ENCODE peak calls at places on chromosomes 11 and 22, in eight cellular contexts. One of them, this sample, is unnamed.

GRCh38 chr11:115324569-115325432 is 179.4 kb downstream of the CADM1 start:
- DNase-seq in AG04450: peak
- DNase-seq in endodermal cell: peak
- DNase-seq in CD8-positive, alpha-beta T cell: no peak
- DNase-seq in colonic mucosa: peak
- DNase-seq in brain microvascular endothelial cell: peak
- DNase-seq in heart left ventricle: no peak
- DNase-seq in left lung: no peak
- DNase-seq in this sample: no peak

GRCh38 chr22:41481131-41481830 is 12.4 kb downstream of the ACO2 start:
- DNase-seq in AG04450: no peak
- DNase-seq in endodermal cell: no peak
- DNase-seq in CD8-positive, alpha-beta T cell: no peak
- DNase-seq in colonic mucosa: no peak
- DNase-seq in brain microvascular endothelial cell: peak
- DNase-seq in heart left ventricle: peak
- DNase-seq in left lung: no peak
- DNase-seq in this sample: peak

GRCh38 chr22:21067901-21068680 is 22.3 kb downstream of the LRRC74B start:
- DNase-seq in AG04450: no peak
- DNase-seq in endodermal cell: no peak
- DNase-seq in CD8-positive, alpha-beta T cell: no peak
- DNase-seq in colonic mucosa: no peak
- DNase-seq in brain microvascular endothelial cell: no peak
- DNase-seq in heart left ventricle: no peak
- DNase-seq in left lung: no peak
- DNase-seq in this sample: no peak

GRCh38 chr22:41587347-41587723 is 2.3 kb downstream of the PMM1 start:
- DNase-seq in AG04450: no peak
- DNase-seq in endodermal cell: no peak
- DNase-seq in CD8-positive, alpha-beta T cell: no peak
- DNase-seq in colonic mucosa: no peak
- DNase-seq in brain microvascular endothelial cell: no peak
- DNase-seq in heart left ventricle: no peak
- DNase-seq in left lung: no peak
- DNase-seq in this sample: no peak

GRCh38 chr11:19718976-19719375 is 6.3 kb downstream of the NAV2 start:
- DNase-seq in AG04450: no peak
- DNase-seq in endodermal cell: no peak
- DNase-seq in CD8-positive, alpha-beta T cell: no peak
- DNase-seq in colonic mucosa: no peak
- DNase-seq in brain microvascular endothelial cell: no peak
- DNase-seq in heart left ventricle: no peak
- DNase-seq in left lung: no peak
- DNase-seq in this sample: no peak

GRCh38 chr11:126072141-126072741 is 9.6 kb upstream of the CDON start:
- DNase-seq in AG04450: no peak
- DNase-seq in endodermal cell: no peak
- DNase-seq in CD8-positive, alpha-beta T cell: no peak
- DNase-seq in colonic mucosa: no peak
- DNase-seq in brain microvascular endothelial cell: no peak
- DNase-seq in heart left ventricle: no peak
- DNase-seq in left lung: no peak
- DNase-seq in this sample: no peak

GRCh38 chr22:38869663-38870062 is 2.4 kb downstream of the CBX6 start:
- DNase-seq in AG04450: no peak
- DNase-seq in endodermal cell: peak
- DNase-seq in CD8-positive, alpha-beta T cell: no peak
- DNase-seq in colonic mucosa: no peak
- DNase-seq in brain microvascular endothelial cell: no peak
- DNase-seq in heart left ventricle: no peak
- DNase-seq in left lung: no peak
- DNase-seq in this sample: no peak

GRCh38 chr11:97364047-97364446 is 974.2 kb downstream of the JRKL start:
- DNase-seq in AG04450: no peak
- DNase-seq in endodermal cell: no peak
- DNase-seq in CD8-positive, alpha-beta T cell: no peak
- DNase-seq in colonic mucosa: no peak
- DNase-seq in brain microvascular endothelial cell: no peak
- DNase-seq in heart left ventricle: no peak
- DNase-seq in left lung: no peak
- DNase-seq in this sample: no peak

GRCh38 chr11:1303196-1303821 is 6.1 kb downstream of the TOLLIP start:
- DNase-seq in AG04450: no peak
- DNase-seq in endodermal cell: peak
- DNase-seq in CD8-positive, alpha-beta T cell: no peak
- DNase-seq in colonic mucosa: no peak
- DNase-seq in brain microvascular endothelial cell: no peak
- DNase-seq in heart left ventricle: no peak
- DNase-seq in left lung: peak
- DNase-seq in this sample: no peak

GRCh38 chr22:50118557-50119168 is 28.9 kb downstream of the MOV10L1 start:
- DNase-seq in AG04450: peak
- DNase-seq in endodermal cell: no peak
- DNase-seq in CD8-positive, alpha-beta T cell: no peak
- DNase-seq in colonic mucosa: no peak
- DNase-seq in brain microvascular endothelial cell: peak
- DNase-seq in heart left ventricle: no peak
- DNase-seq in left lung: no peak
- DNase-seq in this sample: no peak

GRCh38 chr11:78313181-78313788 is 104.3 kb downstream of the GAB2 start:
- DNase-seq in AG04450: no peak
- DNase-seq in endodermal cell: no peak
- DNase-seq in CD8-positive, alpha-beta T cell: no peak
- DNase-seq in colonic mucosa: peak
- DNase-seq in brain microvascular endothelial cell: peak
- DNase-seq in heart left ventricle: no peak
- DNase-seq in left lung: no peak
- DNase-seq in this sample: no peak

GRCh38 chr11:78313898-78314297 is 103.7 kb downstream of the GAB2 start:
- DNase-seq in AG04450: no peak
- DNase-seq in endodermal cell: no peak
- DNase-seq in CD8-positive, alpha-beta T cell: no peak
- DNase-seq in colonic mucosa: peak
- DNase-seq in brain microvascular endothelial cell: no peak
- DNase-seq in heart left ventricle: no peak
- DNase-seq in left lung: no peak
- DNase-seq in this sample: no peak

GRCh38 chr11:78314753-78315152 is 102.9 kb downstream of the GAB2 start:
- DNase-seq in AG04450: no peak
- DNase-seq in endodermal cell: no peak
- DNase-seq in CD8-positive, alpha-beta T cell: no peak
- DNase-seq in colonic mucosa: no peak
- DNase-seq in brain microvascular endothelial cell: no peak
- DNase-seq in heart left ventricle: no peak
- DNase-seq in left lung: no peak
- DNase-seq in this sample: no peak

GRCh38 chr11:78312712-78313111 is 104.9 kb downstream of the GAB2 start:
- DNase-seq in AG04450: no peak
- DNase-seq in endodermal cell: no peak
- DNase-seq in CD8-positive, alpha-beta T cell: no peak
- DNase-seq in colonic mucosa: no peak
- DNase-seq in brain microvascular endothelial cell: no peak
- DNase-seq in heart left ventricle: no peak
- DNase-seq in left lung: no peak
- DNase-seq in this sample: no peak

GRCh38 chr11:78310500-78310909 is 107.1 kb downstream of the GAB2 start:
- DNase-seq in AG04450: no peak
- DNase-seq in endodermal cell: no peak
- DNase-seq in CD8-positive, alpha-beta T cell: no peak
- DNase-seq in colonic mucosa: peak
- DNase-seq in brain microvascular endothelial cell: peak
- DNase-seq in heart left ventricle: peak
- DNase-seq in left lung: no peak
- DNase-seq in this sample: peak
- H3K4me3 ChIP-seq in AG04450: no peak
- H3K4me3 ChIP-seq in endodermal cell: no peak
- H3K4me3 ChIP-seq in CD8-positive, alpha-beta T cell: no peak
- H3K4me3 ChIP-seq in colonic mucosa: no peak
- H3K4me3 ChIP-seq in brain microvascular endothelial cell: no peak
- H3K4me3 ChIP-seq in heart left ventricle: no peak
- H3K4me3 ChIP-seq in left lung: no peak
- H3K4me3 ChIP-seq in this sample: peak

DNA sequence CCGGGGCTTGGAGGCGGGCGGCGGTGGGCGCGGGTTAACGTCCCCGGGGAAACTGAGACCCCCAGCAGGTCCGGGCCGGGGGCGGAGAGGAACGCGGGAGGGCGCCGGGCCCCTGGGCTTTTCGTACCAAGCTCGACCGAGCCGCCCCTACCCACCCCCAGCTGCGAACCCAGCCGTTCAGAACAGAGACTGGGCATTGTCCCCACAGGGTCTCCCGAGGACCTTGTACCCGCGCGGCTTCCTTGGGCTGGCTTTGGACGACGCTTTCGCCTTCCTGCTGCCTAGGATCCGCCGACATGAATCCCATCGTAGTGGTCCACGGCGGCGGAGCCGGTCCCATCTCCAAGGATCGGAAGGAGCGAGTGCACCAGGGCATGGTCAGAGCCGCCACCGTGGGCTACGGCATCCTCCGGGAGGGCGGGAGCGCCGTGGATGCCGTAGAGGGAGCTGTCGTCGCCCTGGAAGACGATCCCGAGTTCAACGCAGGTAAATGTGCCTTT is 484 bp downstream of the ASRGL1 start:
- DNase-seq in AG04450: no peak
- DNase-seq in endodermal cell: peak
- DNase-seq in CD8-positive, alpha-beta T cell: peak
- DNase-seq in colonic mucosa: peak
- DNase-seq in brain microvascular endothelial cell: no peak
- DNase-seq in heart left ventricle: peak
- DNase-seq in left lung: peak
- DNase-seq in this sample: no peak
- H3K27ac ChIP-seq in AG04450: no peak
- H3K27ac ChIP-seq in endodermal cell: no peak
- H3K27ac ChIP-seq in CD8-positive, alpha-beta T cell: no peak
- H3K27ac ChIP-seq in colonic mucosa: peak
- H3K27ac ChIP-seq in brain microvascular endothelial cell: no peak
- H3K27ac ChIP-seq in heart left ventricle: no peak
- H3K27ac ChIP-seq in left lung: no peak
- H3K27ac ChIP-seq in this sample: peak

GRCh38 chr11:124762624-124763155 is 600 bp upstream of the ESAM start:
- DNase-seq in AG04450: no peak
- DNase-seq in endodermal cell: no peak
- DNase-seq in CD8-positive, alpha-beta T cell: no peak
- DNase-seq in colonic mucosa: peak
- DNase-seq in brain microvascular endothelial cell: no peak
- DNase-seq in heart left ventricle: no peak
- DNase-seq in left lung: peak
- DNase-seq in this sample: no peak

GRCh38 chr11:124760806-124761205 is 1.3 kb downstream of the ESAM start:
- DNase-seq in AG04450: no peak
- DNase-seq in endodermal cell: peak
- DNase-seq in CD8-positive, alpha-beta T cell: no peak
- DNase-seq in colonic mucosa: no peak
- DNase-seq in brain microvascular endothelial cell: no peak
- DNase-seq in heart left ventricle: no peak
- DNase-seq in left lung: no peak
- DNase-seq in this sample: no peak

GRCh38 chr11:124761301-124762021 is 629 bp downstream of the ESAM start:
- DNase-seq in AG04450: no peak
- DNase-seq in endodermal cell: peak
- DNase-seq in CD8-positive, alpha-beta T cell: no peak
- DNase-seq in colonic mucosa: no peak
- DNase-seq in brain microvascular endothelial cell: no peak
- DNase-seq in heart left ventricle: peak
- DNase-seq in left lung: no peak
- DNase-seq in this sample: no peak

GRCh38 chr11:124763156-124763947 is 1.3 kb upstream of the ESAM start:
- DNase-seq in AG04450: no peak
- DNase-seq in endodermal cell: peak
- DNase-seq in CD8-positive, alpha-beta T cell: peak
- DNase-seq in colonic mucosa: peak
- DNase-seq in brain microvascular endothelial cell: peak
- DNase-seq in heart left ventricle: peak
- DNase-seq in left lung: peak
- DNase-seq in this sample: peak

GRCh38 chr11:124762077-124762623 is at the start of gene ESAM:
- DNase-seq in AG04450: no peak
- DNase-seq in endodermal cell: peak
- DNase-seq in CD8-positive, alpha-beta T cell: peak
- DNase-seq in colonic mucosa: peak
- DNase-seq in brain microvascular endothelial cell: no peak
- DNase-seq in heart left ventricle: peak
- DNase-seq in left lung: peak
- DNase-seq in this sample: no peak
- TF ChIP-seq CTCF in AG04450: no peak
- TF ChIP-seq CTCF in endodermal cell: no peak
- TF ChIP-seq CTCF in CD8-positive, alpha-beta T cell: no peak
- TF ChIP-seq CTCF in colonic mucosa: no peak
- TF ChIP-seq CTCF in brain microvascular endothelial cell: no peak
- TF ChIP-seq CTCF in heart left ventricle: no peak
- TF ChIP-seq CTCF in left lung: no peak
- TF ChIP-seq CTCF in this sample: no peak

GRCh38 chr22:37186228-37186996 is 1.6 kb downstream of the C1QTNF6 start:
- DNase-seq in AG04450: peak
- DNase-seq in endodermal cell: peak
- DNase-seq in CD8-positive, alpha-beta T cell: no peak
- DNase-seq in colonic mucosa: no peak
- DNase-seq in brain microvascular endothelial cell: peak
- DNase-seq in heart left ventricle: no peak
- DNase-seq in left lung: peak
- DNase-seq in this sample: peak

GRCh38 chr22:37187552-37187890 is 526 bp downstream of the C1QTNF6 start:
- DNase-seq in AG04450: no peak
- DNase-seq in endodermal cell: peak
- DNase-seq in CD8-positive, alpha-beta T cell: no peak
- DNase-seq in colonic mucosa: peak
- DNase-seq in brain microvascular endothelial cell: no peak
- DNase-seq in heart left ventricle: no peak
- DNase-seq in left lung: no peak
- DNase-seq in this sample: peak

GRCh38 chr22:37187891-37188761 is at the start of gene C1QTNF6:
- DNase-seq in AG04450: no peak
- DNase-seq in endodermal cell: peak
- DNase-seq in CD8-positive, alpha-beta T cell: no peak
- DNase-seq in colonic mucosa: peak
- DNase-seq in brain microvascular endothelial cell: no peak
- DNase-seq in heart left ventricle: peak
- DNase-seq in left lung: peak
- DNase-seq in this sample: peak

GRCh38 chr22:37185646-37186227 is 2.3 kb downstream of the C1QTNF6 start:
- DNase-seq in AG04450: no peak
- DNase-seq in endodermal cell: no peak
- DNase-seq in CD8-positive, alpha-beta T cell: no peak
- DNase-seq in colonic mucosa: no peak
- DNase-seq in brain microvascular endothelial cell: no peak
- DNase-seq in heart left ventricle: no peak
- DNase-seq in left lung: peak
- DNase-seq in this sample: peak

DNA sequence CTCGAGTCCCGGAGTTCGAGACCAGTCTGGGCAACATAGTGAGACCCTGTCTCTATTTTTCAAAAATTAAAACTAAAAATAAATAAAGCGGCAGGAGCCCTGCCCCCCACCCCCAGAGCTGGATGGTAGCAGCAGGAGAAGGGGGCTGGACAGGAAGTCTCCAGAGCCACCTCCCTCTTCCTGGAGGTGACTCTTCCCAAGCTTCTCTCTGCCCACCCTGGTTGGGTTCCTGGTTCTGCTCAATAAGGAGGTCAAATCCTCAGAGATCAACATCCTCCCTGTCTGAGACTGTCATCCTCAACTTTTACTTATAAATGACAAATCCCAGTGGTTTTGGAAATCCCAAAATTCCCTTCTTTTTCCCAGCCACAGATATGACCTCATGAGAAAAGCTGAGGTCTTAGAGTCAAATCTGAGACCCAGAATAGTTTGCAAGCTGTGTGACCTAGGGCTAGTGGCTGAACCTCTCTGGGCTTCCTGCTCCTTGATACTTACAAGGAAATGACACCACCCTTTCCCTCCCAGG is 987 bp downstream of the C1QTNF6 start:
- DNase-seq in AG04450: no peak
- DNase-seq in endodermal cell: no peak
- DNase-seq in CD8-positive, alpha-beta T cell: no peak
- DNase-seq in colonic mucosa: no peak
- DNase-seq in brain microvascular endothelial cell: no peak
- DNase-seq in heart left ventricle: no peak
- DNase-seq in left lung: peak
- DNase-seq in this sample: peak
- H3K4me3 ChIP-seq in AG04450: peak
- H3K4me3 ChIP-seq in endodermal cell: peak
- H3K4me3 ChIP-seq in CD8-positive, alpha-beta T cell: no peak
- H3K4me3 ChIP-seq in colonic mucosa: no peak
- H3K4me3 ChIP-seq in brain microvascular endothelial cell: peak
- H3K4me3 ChIP-seq in heart left ventricle: no peak
- H3K4me3 ChIP-seq in left lung: peak
- H3K4me3 ChIP-seq in this sample: peak

This sample was measured in psoas muscle.